ENCODE peak calls at places on chromosomes 6 and 20, in eight cellular contexts. S, D, K, O, X, W, Z and F are unnamed samples.
A peak's percentile ranks its signal among the peaks of the same experiment; 100 is the strongest.

GRCh38 chr6:47766445-47766844 is 15.4 kb upstream of the OPN5 start:
- DNase-seq in S (no peak), D (no peak), K (no peak), O (no peak), X (no peak), W (no peak), Z (no peak), F (no peak)

GRCh38 chr20:57657537-57658446 is 37.6 kb upstream of the ZBP1 start:
- DNase-seq in S (peak; percentile 26), D (peak; percentile 58), K (peak; percentile 75), O (no peak), X (no peak), W (no peak), Z (no peak), F (no peak)

GRCh38 chr6:135537782-135538301 is 40.3 kb upstream of the AHI1 start:
- DNase-seq in S (peak; percentile 79), D (no peak), K (no peak), O (no peak), X (peak; percentile 29), W (peak; percentile 82), Z (peak; percentile 45), F (no peak)

GRCh38 chr6:14211596-14211961 is 94.0 kb downstream of the CD83 start:
- DNase-seq in S (no peak), D (peak; percentile 28), K (no peak), O (no peak), X (no peak), W (no peak), Z (no peak), F (peak; percentile 59)

GRCh38 chr20:51613576-51613975 is 71.1 kb upstream of the NFATC2 start:
- DNase-seq in S (no peak), D (no peak), K (no peak), O (no peak), X (no peak), W (no peak), Z (no peak), F (no peak)

GRCh38 chr20:13800728-13801134 is 15.9 kb downstream of the NDUFAF5 start:
- DNase-seq in S (peak; percentile 85), D (peak; percentile 94), K (peak; percentile 87), O (peak; percentile 30), X (no peak), W (peak; percentile 82), Z (no peak), F (no peak)

GRCh38 chr20:3209946-3210317 is 634 bp downstream of the ITPA start:
- DNase-seq in S (peak; percentile 17), D (no peak), K (no peak), O (no peak), X (peak; percentile 7), W (no peak), Z (no peak), F (no peak)

GRCh38 chr6:2209226-2209809 is 36.1 kb downstream of the GMDS start:
- DNase-seq in S (peak; percentile 68), D (peak; percentile 83), K (peak; percentile 80), O (no peak), X (no peak), W (peak; percentile 34), Z (no peak), F (peak; percentile 49)

GRCh38 chr6:139230421-139230840 is 61.4 kb downstream of the TXLNB start:
- DNase-seq in S (peak; percentile 2), D (no peak), K (peak; percentile 81), O (no peak), X (peak; percentile 6), W (peak; percentile 28), Z (no peak), F (no peak)

GRCh38 chr6:27545271-27546046 is 72.6 kb upstream of the ZNF184 start:
- DNase-seq in S (peak; percentile 93), D (no peak), K (no peak), O (no peak), X (peak; percentile 64), W (peak; percentile 95), Z (peak; percentile 55), F (peak; percentile 97)

GRCh38 chr6:12266571-12266970 is 23.6 kb upstream of the EDN1 start:
- DNase-seq in S (peak; percentile 50), D (no peak), K (no peak), O (no peak), X (no peak), W (peak; percentile 84), Z (no peak), F (no peak)